ENCODE peak calls at places on chromosomes 6 and 20, in nine cellular contexts. One of them, this sample, is unnamed.

GRCh38 chr6:52984247-52984646 is 10.8 kb downstream of the GSTA4 start:
- DNase-seq in HepG2: no peak
- DNase-seq in psoas muscle: no peak
- DNase-seq in NCI-H146: no peak
- DNase-seq in epithelial cell of esophagus: no peak
- DNase-seq in SW480: peak
- DNase-seq in NB4: peak
- DNase-seq in stimulated activated CD8-positive, alpha-beta memory T cell treated with anti-CD3 and anti-CD28 coated beads, Interleukin-4, amount 100 ng/mL, for 1 hour: no peak
- DNase-seq in K562: no peak
- DNase-seq in this sample: no peak

GRCh38 chr6:170269873-170270541 is 20.9 kb downstream of the DLL1 start:
- DNase-seq in HepG2: no peak
- DNase-seq in psoas muscle: no peak
- DNase-seq in NCI-H146: peak
- DNase-seq in epithelial cell of esophagus: no peak
- DNase-seq in SW480: no peak
- DNase-seq in NB4: no peak
- DNase-seq in stimulated activated CD8-positive, alpha-beta memory T cell treated with anti-CD3 and anti-CD28 coated beads, Interleukin-4, amount 100 ng/mL, for 1 hour: no peak
- DNase-seq in K562: no peak
- DNase-seq in this sample: no peak

GRCh38 chr20:15937179-15937578 is 636.1 kb downstream of the KIF16B start:
- DNase-seq in HepG2: no peak
- DNase-seq in psoas muscle: no peak
- DNase-seq in NCI-H146: no peak
- DNase-seq in epithelial cell of esophagus: no peak
- DNase-seq in SW480: no peak
- DNase-seq in NB4: no peak
- DNase-seq in stimulated activated CD8-positive, alpha-beta memory T cell treated with anti-CD3 and anti-CD28 coated beads, Interleukin-4, amount 100 ng/mL, for 1 hour: no peak
- DNase-seq in K562: no peak
- DNase-seq in this sample: no peak

GRCh38 chr6:125082931-125083683 is 70.5 kb upstream of the TPD52L1 start:
- DNase-seq in HepG2: no peak
- DNase-seq in psoas muscle: no peak
- DNase-seq in NCI-H146: no peak
- DNase-seq in epithelial cell of esophagus: peak
- DNase-seq in SW480: no peak
- DNase-seq in NB4: no peak
- DNase-seq in stimulated activated CD8-positive, alpha-beta memory T cell treated with anti-CD3 and anti-CD28 coated beads, Interleukin-4, amount 100 ng/mL, for 1 hour: no peak
- DNase-seq in K562: peak
- DNase-seq in this sample: no peak

GRCh38 chr6:26213334-26214075 is 126.3 kb downstream of the HFE start:
- DNase-seq in HepG2: no peak
- DNase-seq in psoas muscle: no peak
- DNase-seq in NCI-H146: no peak
- DNase-seq in epithelial cell of esophagus: no peak
- DNase-seq in SW480: no peak
- DNase-seq in NB4: no peak
- DNase-seq in stimulated activated CD8-positive, alpha-beta memory T cell treated with anti-CD3 and anti-CD28 coated beads, Interleukin-4, amount 100 ng/mL, for 1 hour: no peak
- DNase-seq in K562: no peak
- DNase-seq in this sample: no peak

GRCh38 chr20:61694666-61695065 is 371.0 kb downstream of the TAF4 start:
- DNase-seq in HepG2: no peak
- DNase-seq in psoas muscle: no peak
- DNase-seq in NCI-H146: no peak
- DNase-seq in epithelial cell of esophagus: no peak
- DNase-seq in SW480: no peak
- DNase-seq in NB4: no peak
- DNase-seq in stimulated activated CD8-positive, alpha-beta memory T cell treated with anti-CD3 and anti-CD28 coated beads, Interleukin-4, amount 100 ng/mL, for 1 hour: no peak
- DNase-seq in K562: no peak
- DNase-seq in this sample: no peak

GRCh38 chr20:63697868-63698545 is 1.6 kb downstream of the TNFRSF6B start:
- DNase-seq in HepG2: no peak
- DNase-seq in psoas muscle: no peak
- DNase-seq in NCI-H146: no peak
- DNase-seq in epithelial cell of esophagus: peak
- DNase-seq in SW480: no peak
- DNase-seq in NB4: no peak
- DNase-seq in stimulated activated CD8-positive, alpha-beta memory T cell treated with anti-CD3 and anti-CD28 coated beads, Interleukin-4, amount 100 ng/mL, for 1 hour: no peak
- DNase-seq in K562: peak
- DNase-seq in this sample: no peak

GRCh38 chr6:357791-358341 is 33.7 kb upstream of the IRF4 start:
- DNase-seq in HepG2: no peak
- DNase-seq in psoas muscle: no peak
- DNase-seq in NCI-H146: no peak
- DNase-seq in epithelial cell of esophagus: no peak
- DNase-seq in SW480: no peak
- DNase-seq in NB4: no peak
- DNase-seq in stimulated activated CD8-positive, alpha-beta memory T cell treated with anti-CD3 and anti-CD28 coated beads, Interleukin-4, amount 100 ng/mL, for 1 hour: no peak
- DNase-seq in K562: no peak
- DNase-seq in this sample: no peak

GRCh38 chr6:169971171-169971861 is 219.9 kb downstream of the ERMARD start:
- DNase-seq in HepG2: no peak
- DNase-seq in psoas muscle: no peak
- DNase-seq in NCI-H146: no peak
- DNase-seq in epithelial cell of esophagus: no peak
- DNase-seq in SW480: no peak
- DNase-seq in NB4: no peak
- DNase-seq in stimulated activated CD8-positive, alpha-beta memory T cell treated with anti-CD3 and anti-CD28 coated beads, Interleukin-4, amount 100 ng/mL, for 1 hour: no peak
- DNase-seq in K562: no peak
- DNase-seq in this sample: no peak

GRCh38 chr6:93624408-93624807 is 205.0 kb upstream of the EPHA7 start:
- DNase-seq in HepG2: no peak
- DNase-seq in psoas muscle: no peak
- DNase-seq in NCI-H146: peak
- DNase-seq in epithelial cell of esophagus: no peak
- DNase-seq in SW480: no peak
- DNase-seq in NB4: no peak
- DNase-seq in stimulated activated CD8-positive, alpha-beta memory T cell treated with anti-CD3 and anti-CD28 coated beads, Interleukin-4, amount 100 ng/mL, for 1 hour: no peak
- DNase-seq in K562: no peak
- DNase-seq in this sample: no peak

GRCh38 chr6:15520616-15521203 is 142.1 kb downstream of the DTNBP1 start:
- DNase-seq in HepG2: no peak
- DNase-seq in psoas muscle: no peak
- DNase-seq in NCI-H146: no peak
- DNase-seq in epithelial cell of esophagus: no peak
- DNase-seq in SW480: no peak
- DNase-seq in NB4: no peak
- DNase-seq in stimulated activated CD8-positive, alpha-beta memory T cell treated with anti-CD3 and anti-CD28 coated beads, Interleukin-4, amount 100 ng/mL, for 1 hour: no peak
- DNase-seq in K562: no peak
- DNase-seq in this sample: no peak

GRCh38 chr6:6587696-6588063 is 840 bp upstream of the LY86 start:
- DNase-seq in HepG2: no peak
- DNase-seq in psoas muscle: no peak
- DNase-seq in NCI-H146: no peak
- DNase-seq in epithelial cell of esophagus: no peak
- DNase-seq in SW480: no peak
- DNase-seq in NB4: peak
- DNase-seq in stimulated activated CD8-positive, alpha-beta memory T cell treated with anti-CD3 and anti-CD28 coated beads, Interleukin-4, amount 100 ng/mL, for 1 hour: no peak
- DNase-seq in K562: no peak
- DNase-seq in this sample: no peak

GRCh38 chr20:19628570-19629134 is 129.4 kb upstream of the RIN2 start:
- DNase-seq in HepG2: peak
- DNase-seq in psoas muscle: no peak
- DNase-seq in NCI-H146: peak
- DNase-seq in epithelial cell of esophagus: peak
- DNase-seq in SW480: peak
- DNase-seq in NB4: peak
- DNase-seq in stimulated activated CD8-positive, alpha-beta memory T cell treated with anti-CD3 and anti-CD28 coated beads, Interleukin-4, amount 100 ng/mL, for 1 hour: no peak
- DNase-seq in K562: peak
- DNase-seq in this sample: peak

GRCh38 chr6:19368511-19368910 is 468.7 kb upstream of the ID4 start:
- DNase-seq in HepG2: no peak
- DNase-seq in psoas muscle: no peak
- DNase-seq in NCI-H146: no peak
- DNase-seq in epithelial cell of esophagus: peak
- DNase-seq in SW480: peak
- DNase-seq in NB4: no peak
- DNase-seq in stimulated activated CD8-positive, alpha-beta memory T cell treated with anti-CD3 and anti-CD28 coated beads, Interleukin-4, amount 100 ng/mL, for 1 hour: no peak
- DNase-seq in K562: no peak
- DNase-seq in this sample: no peak

GRCh38 chr6:75409286-75409685 is 84.3 kb downstream of the FILIP1 start:
- DNase-seq in HepG2: no peak
- DNase-seq in psoas muscle: no peak
- DNase-seq in NCI-H146: no peak
- DNase-seq in epithelial cell of esophagus: no peak
- DNase-seq in SW480: no peak
- DNase-seq in NB4: no peak
- DNase-seq in stimulated activated CD8-positive, alpha-beta memory T cell treated with anti-CD3 and anti-CD28 coated beads, Interleukin-4, amount 100 ng/mL, for 1 hour: no peak
- DNase-seq in K562: no peak
- DNase-seq in this sample: no peak

GRCh38 chr20:58621906-58622548 is 29.1 kb upstream of the STX16 start:
- DNase-seq in HepG2: no peak
- DNase-seq in psoas muscle: no peak
- DNase-seq in NCI-H146: no peak
- DNase-seq in epithelial cell of esophagus: no peak
- DNase-seq in SW480: no peak
- DNase-seq in NB4: peak
- DNase-seq in stimulated activated CD8-positive, alpha-beta memory T cell treated with anti-CD3 and anti-CD28 coated beads, Interleukin-4, amount 100 ng/mL, for 1 hour: no peak
- DNase-seq in K562: peak
- DNase-seq in this sample: no peak

GRCh38 chr6:106108129-106108528 is 22.0 kb downstream of the PRDM1 start:
- DNase-seq in HepG2: no peak
- DNase-seq in psoas muscle: no peak
- DNase-seq in NCI-H146: no peak
- DNase-seq in epithelial cell of esophagus: no peak
- DNase-seq in SW480: no peak
- DNase-seq in NB4: no peak
- DNase-seq in stimulated activated CD8-positive, alpha-beta memory T cell treated with anti-CD3 and anti-CD28 coated beads, Interleukin-4, amount 100 ng/mL, for 1 hour: no peak
- DNase-seq in K562: no peak
- DNase-seq in this sample: no peak

GRCh38 chr6:133613231-133613630 is 275.7 kb upstream of the TCF21 start:
- DNase-seq in HepG2: no peak
- DNase-seq in psoas muscle: no peak
- DNase-seq in NCI-H146: peak
- DNase-seq in epithelial cell of esophagus: no peak
- DNase-seq in SW480: no peak
- DNase-seq in NB4: no peak
- DNase-seq in stimulated activated CD8-positive, alpha-beta memory T cell treated with anti-CD3 and anti-CD28 coated beads, Interleukin-4, amount 100 ng/mL, for 1 hour: no peak
- DNase-seq in K562: no peak
- DNase-seq in this sample: no peak

GRCh38 chr6:39714802-39715201 is 10.4 kb downstream of the KIF6 start:
- DNase-seq in HepG2: no peak
- DNase-seq in psoas muscle: no peak
- DNase-seq in NCI-H146: no peak
- DNase-seq in epithelial cell of esophagus: no peak
- DNase-seq in SW480: no peak
- DNase-seq in NB4: no peak
- DNase-seq in stimulated activated CD8-positive, alpha-beta memory T cell treated with anti-CD3 and anti-CD28 coated beads, Interleukin-4, amount 100 ng/mL, for 1 hour: no peak
- DNase-seq in K562: no peak
- DNase-seq in this sample: no peak

GRCh38 chr6:135170849-135171248 is 10.3 kb upstream of the MYB start:
- DNase-seq in HepG2: no peak
- DNase-seq in psoas muscle: no peak
- DNase-seq in NCI-H146: no peak
- DNase-seq in epithelial cell of esophagus: peak
- DNase-seq in SW480: no peak
- DNase-seq in NB4: no peak
- DNase-seq in stimulated activated CD8-positive, alpha-beta memory T cell treated with anti-CD3 and anti-CD28 coated beads, Interleukin-4, amount 100 ng/mL, for 1 hour: no peak
- DNase-seq in K562: no peak
- DNase-seq in this sample: no peak

GRCh38 chr6:110357696-110358535 is at the start of gene METTL24:
- DNase-seq in HepG2: no peak
- DNase-seq in psoas muscle: peak
- DNase-seq in NCI-H146: peak
- DNase-seq in epithelial cell of esophagus: no peak
- DNase-seq in SW480: no peak
- DNase-seq in NB4: peak
- DNase-seq in stimulated activated CD8-positive, alpha-beta memory T cell treated with anti-CD3 and anti-CD28 coated beads, Interleukin-4, amount 100 ng/mL, for 1 hour: no peak
- DNase-seq in K562: no peak
- DNase-seq in this sample: peak

GRCh38 chr20:45911486-45912343 is at the start of gene PLTP:
- DNase-seq in HepG2: no peak
- DNase-seq in psoas muscle: peak
- DNase-seq in NCI-H146: peak
- DNase-seq in epithelial cell of esophagus: peak
- DNase-seq in SW480: peak
- DNase-seq in NB4: peak
- DNase-seq in stimulated activated CD8-positive, alpha-beta memory T cell treated with anti-CD3 and anti-CD28 coated beads, Interleukin-4, amount 100 ng/mL, for 1 hour: no peak
- DNase-seq in K562: no peak
- DNase-seq in this sample: peak

GRCh38 chr6:41489284-41489851 is 56.8 kb upstream of the FOXP4 start:
- DNase-seq in HepG2: no peak
- DNase-seq in psoas muscle: no peak
- DNase-seq in NCI-H146: no peak
- DNase-seq in epithelial cell of esophagus: no peak
- DNase-seq in SW480: no peak
- DNase-seq in NB4: no peak
- DNase-seq in stimulated activated CD8-positive, alpha-beta memory T cell treated with anti-CD3 and anti-CD28 coated beads, Interleukin-4, amount 100 ng/mL, for 1 hour: no peak
- DNase-seq in K562: no peak
- DNase-seq in this sample: peak

GRCh38 chr20:3420211-3420707 is 12.8 kb upstream of the DNAAF9 start:
- DNase-seq in HepG2: no peak
- DNase-seq in psoas muscle: peak
- DNase-seq in NCI-H146: no peak
- DNase-seq in epithelial cell of esophagus: peak
- DNase-seq in SW480: no peak
- DNase-seq in NB4: peak
- DNase-seq in stimulated activated CD8-positive, alpha-beta memory T cell treated with anti-CD3 and anti-CD28 coated beads, Interleukin-4, amount 100 ng/mL, for 1 hour: no peak
- DNase-seq in K562: no peak
- DNase-seq in this sample: no peak

GRCh38 chr6:158286413-158286812 is 25.9 kb upstream of the TULP4 start:
- DNase-seq in HepG2: no peak
- DNase-seq in psoas muscle: no peak
- DNase-seq in NCI-H146: no peak
- DNase-seq in epithelial cell of esophagus: peak
- DNase-seq in SW480: no peak
- DNase-seq in NB4: no peak
- DNase-seq in stimulated activated CD8-positive, alpha-beta memory T cell treated with anti-CD3 and anti-CD28 coated beads, Interleukin-4, amount 100 ng/mL, for 1 hour: no peak
- DNase-seq in K562: no peak
- DNase-seq in this sample: no peak

GRCh38 chr6:116446399-116446798 is 14.8 kb upstream of the CALHM6 start:
- DNase-seq in HepG2: no peak
- DNase-seq in psoas muscle: no peak
- DNase-seq in NCI-H146: no peak
- DNase-seq in epithelial cell of esophagus: peak
- DNase-seq in SW480: peak
- DNase-seq in NB4: peak
- DNase-seq in stimulated activated CD8-positive, alpha-beta memory T cell treated with anti-CD3 and anti-CD28 coated beads, Interleukin-4, amount 100 ng/mL, for 1 hour: no peak
- DNase-seq in K562: no peak
- DNase-seq in this sample: no peak

GRCh38 chr6:111870054-111870750 is 3.0 kb downstream of the FYN start:
- DNase-seq in HepG2: peak
- DNase-seq in psoas muscle: no peak
- DNase-seq in NCI-H146: peak
- DNase-seq in epithelial cell of esophagus: no peak
- DNase-seq in SW480: peak
- DNase-seq in NB4: peak
- DNase-seq in stimulated activated CD8-positive, alpha-beta memory T cell treated with anti-CD3 and anti-CD28 coated beads, Interleukin-4, amount 100 ng/mL, for 1 hour: no peak
- DNase-seq in K562: peak
- DNase-seq in this sample: no peak

GRCh38 chr6:11851405-11851804 is 72.8 kb upstream of the ADTRP start:
- DNase-seq in HepG2: no peak
- DNase-seq in psoas muscle: peak
- DNase-seq in NCI-H146: no peak
- DNase-seq in epithelial cell of esophagus: peak
- DNase-seq in SW480: no peak
- DNase-seq in NB4: no peak
- DNase-seq in stimulated activated CD8-positive, alpha-beta memory T cell treated with anti-CD3 and anti-CD28 coated beads, Interleukin-4, amount 100 ng/mL, for 1 hour: no peak
- DNase-seq in K562: no peak
- DNase-seq in this sample: no peak

GRCh38 chr6:152745509-152746171 is 5.0 kb upstream of the VIP start:
- DNase-seq in HepG2: no peak
- DNase-seq in psoas muscle: no peak
- DNase-seq in NCI-H146: no peak
- DNase-seq in epithelial cell of esophagus: no peak
- DNase-seq in SW480: no peak
- DNase-seq in NB4: no peak
- DNase-seq in stimulated activated CD8-positive, alpha-beta memory T cell treated with anti-CD3 and anti-CD28 coated beads, Interleukin-4, amount 100 ng/mL, for 1 hour: no peak
- DNase-seq in K562: no peak
- DNase-seq in this sample: no peak

GRCh38 chr6:21828689-21829088 is 235.1 kb downstream of the SOX4 start:
- DNase-seq in HepG2: no peak
- DNase-seq in psoas muscle: no peak
- DNase-seq in NCI-H146: no peak
- DNase-seq in epithelial cell of esophagus: no peak
- DNase-seq in SW480: no peak
- DNase-seq in NB4: no peak
- DNase-seq in stimulated activated CD8-positive, alpha-beta memory T cell treated with anti-CD3 and anti-CD28 coated beads, Interleukin-4, amount 100 ng/mL, for 1 hour: no peak
- DNase-seq in K562: no peak
- DNase-seq in this sample: no peak

GRCh38 chr20:14525439-14525838 is 188.0 kb upstream of the FLRT3 start:
- DNase-seq in HepG2: no peak
- DNase-seq in psoas muscle: no peak
- DNase-seq in NCI-H146: no peak
- DNase-seq in epithelial cell of esophagus: no peak
- DNase-seq in SW480: no peak
- DNase-seq in NB4: no peak
- DNase-seq in stimulated activated CD8-positive, alpha-beta memory T cell treated with anti-CD3 and anti-CD28 coated beads, Interleukin-4, amount 100 ng/mL, for 1 hour: no peak
- DNase-seq in K562: no peak
- DNase-seq in this sample: no peak

This sample was measured in hepatocyte.